ENCODE peak calls at places on chromosomes 4 and X, in ten cellular contexts. One of them, this sample, is unnamed.

GRCh38 chrX:8647176-8647575 is 84.8 kb downstream of the ANOS1 start:
- DNase-seq in AG08395: no peak
- DNase-seq in GM12864: no peak
- DNase-seq in lung microvascular endothelial cell: no peak
- DNase-seq in NCI-H2081: no peak
- DNase-seq in stimulated activated naive CD8-positive, alpha-beta T cell treated with anti-CD3 and anti-CD28 coated beads, Interleukin-15, Interleukin-2, amounts not matched to agents 100 U/mL and 50 U/mL, for 24 hours: no peak
- DNase-seq in SIG-M5: no peak
- DNase-seq in stimulated activated CD4-positive, alpha-beta T cell treated with anti-CD3 and anti-CD28 coated beads, Interleukin-4, amount 100 ng/mL, for 4 hours: no peak
- DNase-seq in GM06990: no peak
- DNase-seq in CD4-positive, CD25-positive, alpha-beta regulatory T cell: no peak
- DNase-seq in this sample: no peak

GRCh38 chr4:519203-519651 is 20.2 kb downstream of the PIGG start:
- DNase-seq in NCI-H2081: peak
- DNase-seq in lung microvascular endothelial cell: no peak
- DNase-seq in GM12864: no peak
- DNase-seq in SIG-M5: no peak
- DNase-seq in AG08395: no peak
- DNase-seq in CD4-positive, CD25-positive, alpha-beta regulatory T cell: no peak
- DNase-seq in stimulated activated naive CD8-positive, alpha-beta T cell treated with anti-CD3 and anti-CD28 coated beads, Interleukin-15, Interleukin-2, amounts not matched to agents 100 U/mL and 50 U/mL, for 24 hours: no peak
- DNase-seq in GM06990: no peak
- DNase-seq in stimulated activated CD4-positive, alpha-beta T cell treated with anti-CD3 and anti-CD28 coated beads, Interleukin-4, amount 100 ng/mL, for 4 hours: no peak
- DNase-seq in this sample: no peak

GRCh38 chr4:138236035-138236434 is 6.1 kb downstream of the SLC7A11 start:
- DNase-seq in CD4-positive, CD25-positive, alpha-beta regulatory T cell: no peak
- DNase-seq in AG08395: no peak
- DNase-seq in NCI-H2081: no peak
- DNase-seq in stimulated activated naive CD8-positive, alpha-beta T cell treated with anti-CD3 and anti-CD28 coated beads, Interleukin-15, Interleukin-2, amounts not matched to agents 100 U/mL and 50 U/mL, for 24 hours: no peak
- DNase-seq in SIG-M5: no peak
- DNase-seq in GM12864: no peak
- DNase-seq in stimulated activated CD4-positive, alpha-beta T cell treated with anti-CD3 and anti-CD28 coated beads, Interleukin-4, amount 100 ng/mL, for 4 hours: no peak
- DNase-seq in GM06990: no peak
- DNase-seq in lung microvascular endothelial cell: peak
- DNase-seq in this sample: no peak

GRCh38 chrX:78375894-78376293 is 48.5 kb upstream of the CYSLTR1 start:
- DNase-seq in GM06990: peak
- DNase-seq in CD4-positive, CD25-positive, alpha-beta regulatory T cell: peak
- DNase-seq in stimulated activated CD4-positive, alpha-beta T cell treated with anti-CD3 and anti-CD28 coated beads, Interleukin-4, amount 100 ng/mL, for 4 hours: no peak
- DNase-seq in SIG-M5: peak
- DNase-seq in NCI-H2081: no peak
- DNase-seq in stimulated activated naive CD8-positive, alpha-beta T cell treated with anti-CD3 and anti-CD28 coated beads, Interleukin-15, Interleukin-2, amounts not matched to agents 100 U/mL and 50 U/mL, for 24 hours: no peak
- DNase-seq in AG08395: no peak
- DNase-seq in GM12864: no peak
- DNase-seq in lung microvascular endothelial cell: no peak
- DNase-seq in this sample: no peak

GRCh38 chr4:125097729-125098128 is 217.0 kb upstream of the FAT4 start:
- DNase-seq in AG08395: no peak
- DNase-seq in SIG-M5: no peak
- DNase-seq in NCI-H2081: no peak
- DNase-seq in CD4-positive, CD25-positive, alpha-beta regulatory T cell: no peak
- DNase-seq in lung microvascular endothelial cell: peak
- DNase-seq in stimulated activated naive CD8-positive, alpha-beta T cell treated with anti-CD3 and anti-CD28 coated beads, Interleukin-15, Interleukin-2, amounts not matched to agents 100 U/mL and 50 U/mL, for 24 hours: no peak
- DNase-seq in GM12864: no peak
- DNase-seq in stimulated activated CD4-positive, alpha-beta T cell treated with anti-CD3 and anti-CD28 coated beads, Interleukin-4, amount 100 ng/mL, for 4 hours: no peak
- DNase-seq in GM06990: no peak
- DNase-seq in this sample: no peak

GRCh38 chrX:48467331-48467761 is 2.7 kb downstream of the SLC38A5 start:
- DNase-seq in NCI-H2081: no peak
- DNase-seq in GM06990: no peak
- DNase-seq in stimulated activated CD4-positive, alpha-beta T cell treated with anti-CD3 and anti-CD28 coated beads, Interleukin-4, amount 100 ng/mL, for 4 hours: no peak
- DNase-seq in SIG-M5: no peak
- DNase-seq in stimulated activated naive CD8-positive, alpha-beta T cell treated with anti-CD3 and anti-CD28 coated beads, Interleukin-15, Interleukin-2, amounts not matched to agents 100 U/mL and 50 U/mL, for 24 hours: no peak
- DNase-seq in AG08395: no peak
- DNase-seq in GM12864: no peak
- DNase-seq in lung microvascular endothelial cell: no peak
- DNase-seq in CD4-positive, CD25-positive, alpha-beta regulatory T cell: no peak
- DNase-seq in this sample: no peak

GRCh38 chr4:80094191-80094590 is 21.2 kb upstream of the ANTXR2 start:
- DNase-seq in lung microvascular endothelial cell: no peak
- DNase-seq in AG08395: no peak
- DNase-seq in stimulated activated naive CD8-positive, alpha-beta T cell treated with anti-CD3 and anti-CD28 coated beads, Interleukin-15, Interleukin-2, amounts not matched to agents 100 U/mL and 50 U/mL, for 24 hours: no peak
- DNase-seq in GM06990: no peak
- DNase-seq in GM12864: no peak
- DNase-seq in stimulated activated CD4-positive, alpha-beta T cell treated with anti-CD3 and anti-CD28 coated beads, Interleukin-4, amount 100 ng/mL, for 4 hours: no peak
- DNase-seq in NCI-H2081: no peak
- DNase-seq in CD4-positive, CD25-positive, alpha-beta regulatory T cell: no peak
- DNase-seq in SIG-M5: no peak
- DNase-seq in this sample: no peak

GRCh38 chr4:61375316-61375715 is 175.2 kb downstream of the ADGRL3 start:
- DNase-seq in stimulated activated naive CD8-positive, alpha-beta T cell treated with anti-CD3 and anti-CD28 coated beads, Interleukin-15, Interleukin-2, amounts not matched to agents 100 U/mL and 50 U/mL, for 24 hours: no peak
- DNase-seq in NCI-H2081: no peak
- DNase-seq in lung microvascular endothelial cell: no peak
- DNase-seq in AG08395: peak
- DNase-seq in CD4-positive, CD25-positive, alpha-beta regulatory T cell: no peak
- DNase-seq in GM06990: no peak
- DNase-seq in stimulated activated CD4-positive, alpha-beta T cell treated with anti-CD3 and anti-CD28 coated beads, Interleukin-4, amount 100 ng/mL, for 4 hours: no peak
- DNase-seq in GM12864: no peak
- DNase-seq in SIG-M5: no peak
- DNase-seq in this sample: no peak

GRCh38 chrX:40663880-40664630 is 16.7 kb upstream of the CXorf38 start:
- DNase-seq in SIG-M5: no peak
- DNase-seq in AG08395: peak
- DNase-seq in GM12864: no peak
- DNase-seq in lung microvascular endothelial cell: peak
- DNase-seq in stimulated activated naive CD8-positive, alpha-beta T cell treated with anti-CD3 and anti-CD28 coated beads, Interleukin-15, Interleukin-2, amounts not matched to agents 100 U/mL and 50 U/mL, for 24 hours: no peak
- DNase-seq in CD4-positive, CD25-positive, alpha-beta regulatory T cell: no peak
- DNase-seq in GM06990: no peak
- DNase-seq in stimulated activated CD4-positive, alpha-beta T cell treated with anti-CD3 and anti-CD28 coated beads, Interleukin-4, amount 100 ng/mL, for 4 hours: no peak
- DNase-seq in NCI-H2081: no peak
- DNase-seq in this sample: no peak

GRCh38 chr4:26452565-26453531 is 37.4 kb downstream of the CCKAR start:
- DNase-seq in GM06990: no peak
- DNase-seq in stimulated activated naive CD8-positive, alpha-beta T cell treated with anti-CD3 and anti-CD28 coated beads, Interleukin-15, Interleukin-2, amounts not matched to agents 100 U/mL and 50 U/mL, for 24 hours: no peak
- DNase-seq in GM12864: no peak
- DNase-seq in NCI-H2081: peak
- DNase-seq in SIG-M5: no peak
- DNase-seq in lung microvascular endothelial cell: no peak
- DNase-seq in CD4-positive, CD25-positive, alpha-beta regulatory T cell: no peak
- DNase-seq in AG08395: no peak
- DNase-seq in stimulated activated CD4-positive, alpha-beta T cell treated with anti-CD3 and anti-CD28 coated beads, Interleukin-4, amount 100 ng/mL, for 4 hours: no peak
- DNase-seq in this sample: no peak

GRCh38 chr4:65880594-65880993 is 210.3 kb upstream of the EPHA5 start:
- DNase-seq in NCI-H2081: no peak
- DNase-seq in stimulated activated CD4-positive, alpha-beta T cell treated with anti-CD3 and anti-CD28 coated beads, Interleukin-4, amount 100 ng/mL, for 4 hours: no peak
- DNase-seq in GM12864: no peak
- DNase-seq in lung microvascular endothelial cell: no peak
- DNase-seq in stimulated activated naive CD8-positive, alpha-beta T cell treated with anti-CD3 and anti-CD28 coated beads, Interleukin-15, Interleukin-2, amounts not matched to agents 100 U/mL and 50 U/mL, for 24 hours: no peak
- DNase-seq in AG08395: no peak
- DNase-seq in CD4-positive, CD25-positive, alpha-beta regulatory T cell: no peak
- DNase-seq in SIG-M5: no peak
- DNase-seq in GM06990: no peak
- DNase-seq in this sample: no peak

GRCh38 chrX:44431206-44431605 is 87.7 kb upstream of the EFHC2 start:
- DNase-seq in GM06990: no peak
- DNase-seq in lung microvascular endothelial cell: peak
- DNase-seq in stimulated activated naive CD8-positive, alpha-beta T cell treated with anti-CD3 and anti-CD28 coated beads, Interleukin-15, Interleukin-2, amounts not matched to agents 100 U/mL and 50 U/mL, for 24 hours: no peak
- DNase-seq in NCI-H2081: no peak
- DNase-seq in AG08395: peak
- DNase-seq in SIG-M5: no peak
- DNase-seq in stimulated activated CD4-positive, alpha-beta T cell treated with anti-CD3 and anti-CD28 coated beads, Interleukin-4, amount 100 ng/mL, for 4 hours: no peak
- DNase-seq in GM12864: no peak
- DNase-seq in CD4-positive, CD25-positive, alpha-beta regulatory T cell: no peak
- DNase-seq in this sample: no peak

GRCh38 chrX:131881194-131881593 is 141.9 kb upstream of the STK26 start:
- DNase-seq in AG08395: no peak
- DNase-seq in stimulated activated naive CD8-positive, alpha-beta T cell treated with anti-CD3 and anti-CD28 coated beads, Interleukin-15, Interleukin-2, amounts not matched to agents 100 U/mL and 50 U/mL, for 24 hours: no peak
- DNase-seq in stimulated activated CD4-positive, alpha-beta T cell treated with anti-CD3 and anti-CD28 coated beads, Interleukin-4, amount 100 ng/mL, for 4 hours: no peak
- DNase-seq in GM12864: no peak
- DNase-seq in lung microvascular endothelial cell: no peak
- DNase-seq in GM06990: no peak
- DNase-seq in NCI-H2081: no peak
- DNase-seq in CD4-positive, CD25-positive, alpha-beta regulatory T cell: no peak
- DNase-seq in SIG-M5: no peak
- DNase-seq in this sample: no peak

GRCh38 chr4:70315928-70316327 is 18.9 kb upstream of the CABS1 start:
- DNase-seq in lung microvascular endothelial cell: no peak
- DNase-seq in SIG-M5: no peak
- DNase-seq in stimulated activated naive CD8-positive, alpha-beta T cell treated with anti-CD3 and anti-CD28 coated beads, Interleukin-15, Interleukin-2, amounts not matched to agents 100 U/mL and 50 U/mL, for 24 hours: no peak
- DNase-seq in GM12864: no peak
- DNase-seq in GM06990: no peak
- DNase-seq in NCI-H2081: no peak
- DNase-seq in stimulated activated CD4-positive, alpha-beta T cell treated with anti-CD3 and anti-CD28 coated beads, Interleukin-4, amount 100 ng/mL, for 4 hours: no peak
- DNase-seq in AG08395: no peak
- DNase-seq in CD4-positive, CD25-positive, alpha-beta regulatory T cell: no peak
- DNase-seq in this sample: no peak

GRCh38 chr4:42454755-42455154 is 57.5 kb downstream of the SHISA3 start:
- DNase-seq in stimulated activated naive CD8-positive, alpha-beta T cell treated with anti-CD3 and anti-CD28 coated beads, Interleukin-15, Interleukin-2, amounts not matched to agents 100 U/mL and 50 U/mL, for 24 hours: no peak
- DNase-seq in stimulated activated CD4-positive, alpha-beta T cell treated with anti-CD3 and anti-CD28 coated beads, Interleukin-4, amount 100 ng/mL, for 4 hours: no peak
- DNase-seq in GM12864: no peak
- DNase-seq in CD4-positive, CD25-positive, alpha-beta regulatory T cell: no peak
- DNase-seq in lung microvascular endothelial cell: no peak
- DNase-seq in NCI-H2081: no peak
- DNase-seq in AG08395: no peak
- DNase-seq in SIG-M5: no peak
- DNase-seq in GM06990: no peak
- DNase-seq in this sample: no peak

GRCh38 chr4:178632415-178632814 is 1190.2 kb upstream of the AGA start:
- DNase-seq in stimulated activated CD4-positive, alpha-beta T cell treated with anti-CD3 and anti-CD28 coated beads, Interleukin-4, amount 100 ng/mL, for 4 hours: no peak
- DNase-seq in GM12864: no peak
- DNase-seq in AG08395: no peak
- DNase-seq in stimulated activated naive CD8-positive, alpha-beta T cell treated with anti-CD3 and anti-CD28 coated beads, Interleukin-15, Interleukin-2, amounts not matched to agents 100 U/mL and 50 U/mL, for 24 hours: no peak
- DNase-seq in lung microvascular endothelial cell: no peak
- DNase-seq in CD4-positive, CD25-positive, alpha-beta regulatory T cell: no peak
- DNase-seq in NCI-H2081: no peak
- DNase-seq in SIG-M5: no peak
- DNase-seq in GM06990: no peak
- DNase-seq in this sample: no peak

GRCh38 chrX:149314031-149314430 is 191.1 kb downstream of the IDS start:
- DNase-seq in stimulated activated naive CD8-positive, alpha-beta T cell treated with anti-CD3 and anti-CD28 coated beads, Interleukin-15, Interleukin-2, amounts not matched to agents 100 U/mL and 50 U/mL, for 24 hours: no peak
- DNase-seq in NCI-H2081: no peak
- DNase-seq in lung microvascular endothelial cell: no peak
- DNase-seq in GM06990: no peak
- DNase-seq in stimulated activated CD4-positive, alpha-beta T cell treated with anti-CD3 and anti-CD28 coated beads, Interleukin-4, amount 100 ng/mL, for 4 hours: no peak
- DNase-seq in AG08395: no peak
- DNase-seq in GM12864: no peak
- DNase-seq in CD4-positive, CD25-positive, alpha-beta regulatory T cell: no peak
- DNase-seq in SIG-M5: no peak
- DNase-seq in this sample: no peak

GRCh38 chr4:83320548-83320947 is 14.1 kb downstream of the HPSE start:
- DNase-seq in stimulated activated naive CD8-positive, alpha-beta T cell treated with anti-CD3 and anti-CD28 coated beads, Interleukin-15, Interleukin-2, amounts not matched to agents 100 U/mL and 50 U/mL, for 24 hours: peak
- DNase-seq in lung microvascular endothelial cell: peak
- DNase-seq in SIG-M5: peak
- DNase-seq in NCI-H2081: no peak
- DNase-seq in GM12864: no peak
- DNase-seq in CD4-positive, CD25-positive, alpha-beta regulatory T cell: no peak
- DNase-seq in GM06990: no peak
- DNase-seq in stimulated activated CD4-positive, alpha-beta T cell treated with anti-CD3 and anti-CD28 coated beads, Interleukin-4, amount 100 ng/mL, for 4 hours: no peak
- DNase-seq in AG08395: peak
- DNase-seq in this sample: no peak

GRCh38 chr4:46949822-46950221 is 40.8 kb upstream of the COX7B2 start:
- DNase-seq in NCI-H2081: no peak
- DNase-seq in lung microvascular endothelial cell: no peak
- DNase-seq in AG08395: no peak
- DNase-seq in GM06990: no peak
- DNase-seq in SIG-M5: no peak
- DNase-seq in GM12864: no peak
- DNase-seq in stimulated activated naive CD8-positive, alpha-beta T cell treated with anti-CD3 and anti-CD28 coated beads, Interleukin-15, Interleukin-2, amounts not matched to agents 100 U/mL and 50 U/mL, for 24 hours: no peak
- DNase-seq in CD4-positive, CD25-positive, alpha-beta regulatory T cell: no peak
- DNase-seq in stimulated activated CD4-positive, alpha-beta T cell treated with anti-CD3 and anti-CD28 coated beads, Interleukin-4, amount 100 ng/mL, for 4 hours: no peak
- DNase-seq in this sample: no peak

GRCh38 chr4:576991-577498 is 950 bp upstream of the TMEM271 start:
- DNase-seq in stimulated activated CD4-positive, alpha-beta T cell treated with anti-CD3 and anti-CD28 coated beads, Interleukin-4, amount 100 ng/mL, for 4 hours: no peak
- DNase-seq in AG08395: no peak
- DNase-seq in GM12864: no peak
- DNase-seq in SIG-M5: no peak
- DNase-seq in CD4-positive, CD25-positive, alpha-beta regulatory T cell: no peak
- DNase-seq in stimulated activated naive CD8-positive, alpha-beta T cell treated with anti-CD3 and anti-CD28 coated beads, Interleukin-15, Interleukin-2, amounts not matched to agents 100 U/mL and 50 U/mL, for 24 hours: no peak
- DNase-seq in GM06990: no peak
- DNase-seq in NCI-H2081: no peak
- DNase-seq in lung microvascular endothelial cell: no peak
- DNase-seq in this sample: no peak

GRCh38 chrX:25976683-25977310 is 161.3 kb upstream of the MAGEB18 start:
- DNase-seq in SIG-M5: no peak
- DNase-seq in stimulated activated naive CD8-positive, alpha-beta T cell treated with anti-CD3 and anti-CD28 coated beads, Interleukin-15, Interleukin-2, amounts not matched to agents 100 U/mL and 50 U/mL, for 24 hours: no peak
- DNase-seq in AG08395: no peak
- DNase-seq in GM12864: no peak
- DNase-seq in stimulated activated CD4-positive, alpha-beta T cell treated with anti-CD3 and anti-CD28 coated beads, Interleukin-4, amount 100 ng/mL, for 4 hours: no peak
- DNase-seq in CD4-positive, CD25-positive, alpha-beta regulatory T cell: no peak
- DNase-seq in NCI-H2081: no peak
- DNase-seq in GM06990: no peak
- DNase-seq in lung microvascular endothelial cell: peak
- DNase-seq in this sample: no peak

GRCh38 chrX:135345328-135345645 is 36.0 kb downstream of the ETDC start:
- DNase-seq in stimulated activated CD4-positive, alpha-beta T cell treated with anti-CD3 and anti-CD28 coated beads, Interleukin-4, amount 100 ng/mL, for 4 hours: no peak
- DNase-seq in CD4-positive, CD25-positive, alpha-beta regulatory T cell: no peak
- DNase-seq in stimulated activated naive CD8-positive, alpha-beta T cell treated with anti-CD3 and anti-CD28 coated beads, Interleukin-15, Interleukin-2, amounts not matched to agents 100 U/mL and 50 U/mL, for 24 hours: peak
- DNase-seq in AG08395: peak
- DNase-seq in SIG-M5: no peak
- DNase-seq in GM12864: no peak
- DNase-seq in lung microvascular endothelial cell: peak
- DNase-seq in GM06990: no peak
- DNase-seq in NCI-H2081: peak
- DNase-seq in this sample: no peak

GRCh38 chr4:112234952-112235609 is 3.5 kb downstream of the AP1AR start:
- DNase-seq in CD4-positive, CD25-positive, alpha-beta regulatory T cell: peak
- DNase-seq in stimulated activated CD4-positive, alpha-beta T cell treated with anti-CD3 and anti-CD28 coated beads, Interleukin-4, amount 100 ng/mL, for 4 hours: peak
- DNase-seq in GM06990: peak
- DNase-seq in stimulated activated naive CD8-positive, alpha-beta T cell treated with anti-CD3 and anti-CD28 coated beads, Interleukin-15, Interleukin-2, amounts not matched to agents 100 U/mL and 50 U/mL, for 24 hours: peak
- DNase-seq in GM12864: peak
- DNase-seq in AG08395: peak
- DNase-seq in lung microvascular endothelial cell: peak
- DNase-seq in SIG-M5: no peak
- DNase-seq in NCI-H2081: no peak
- DNase-seq in this sample: peak

GRCh38 chr4:25552580-25553271 is 102.9 kb upstream of the SLC34A2 start:
- DNase-seq in SIG-M5: no peak
- DNase-seq in CD4-positive, CD25-positive, alpha-beta regulatory T cell: no peak
- DNase-seq in GM12864: no peak
- DNase-seq in stimulated activated CD4-positive, alpha-beta T cell treated with anti-CD3 and anti-CD28 coated beads, Interleukin-4, amount 100 ng/mL, for 4 hours: no peak
- DNase-seq in stimulated activated naive CD8-positive, alpha-beta T cell treated with anti-CD3 and anti-CD28 coated beads, Interleukin-15, Interleukin-2, amounts not matched to agents 100 U/mL and 50 U/mL, for 24 hours: no peak
- DNase-seq in lung microvascular endothelial cell: peak
- DNase-seq in NCI-H2081: no peak
- DNase-seq in GM06990: no peak
- DNase-seq in AG08395: no peak
- DNase-seq in this sample: no peak

GRCh38 chr4:84965558-84966381 is 720 bp downstream of the WDFY3 start:
- DNase-seq in SIG-M5: no peak
- DNase-seq in lung microvascular endothelial cell: peak
- DNase-seq in AG08395: peak
- DNase-seq in stimulated activated CD4-positive, alpha-beta T cell treated with anti-CD3 and anti-CD28 coated beads, Interleukin-4, amount 100 ng/mL, for 4 hours: no peak
- DNase-seq in GM06990: no peak
- DNase-seq in stimulated activated naive CD8-positive, alpha-beta T cell treated with anti-CD3 and anti-CD28 coated beads, Interleukin-15, Interleukin-2, amounts not matched to agents 100 U/mL and 50 U/mL, for 24 hours: peak
- DNase-seq in CD4-positive, CD25-positive, alpha-beta regulatory T cell: no peak
- DNase-seq in NCI-H2081: peak
- DNase-seq in GM12864: no peak
- DNase-seq in this sample: no peak

GRCh38 chrX:117305168-117305766 is 811.3 kb downstream of the KLHL13 start:
- DNase-seq in stimulated activated CD4-positive, alpha-beta T cell treated with anti-CD3 and anti-CD28 coated beads, Interleukin-4, amount 100 ng/mL, for 4 hours: no peak
- DNase-seq in CD4-positive, CD25-positive, alpha-beta regulatory T cell: no peak
- DNase-seq in stimulated activated naive CD8-positive, alpha-beta T cell treated with anti-CD3 and anti-CD28 coated beads, Interleukin-15, Interleukin-2, amounts not matched to agents 100 U/mL and 50 U/mL, for 24 hours: no peak
- DNase-seq in GM06990: no peak
- DNase-seq in NCI-H2081: no peak
- DNase-seq in lung microvascular endothelial cell: no peak
- DNase-seq in AG08395: no peak
- DNase-seq in GM12864: no peak
- DNase-seq in SIG-M5: no peak
- DNase-seq in this sample: no peak

GRCh38 chr4:40507977-40508376 is 121.7 kb downstream of the RBM47 start:
- DNase-seq in GM12864: no peak
- DNase-seq in CD4-positive, CD25-positive, alpha-beta regulatory T cell: no peak
- DNase-seq in stimulated activated CD4-positive, alpha-beta T cell treated with anti-CD3 and anti-CD28 coated beads, Interleukin-4, amount 100 ng/mL, for 4 hours: no peak
- DNase-seq in AG08395: no peak
- DNase-seq in SIG-M5: no peak
- DNase-seq in NCI-H2081: no peak
- DNase-seq in lung microvascular endothelial cell: no peak
- DNase-seq in GM06990: no peak
- DNase-seq in stimulated activated naive CD8-positive, alpha-beta T cell treated with anti-CD3 and anti-CD28 coated beads, Interleukin-15, Interleukin-2, amounts not matched to agents 100 U/mL and 50 U/mL, for 24 hours: no peak
- DNase-seq in this sample: no peak

GRCh38 chr4:1323635-1324442 is 23.2 kb upstream of the UVSSA start:
- DNase-seq in NCI-H2081: no peak
- DNase-seq in AG08395: peak
- DNase-seq in CD4-positive, CD25-positive, alpha-beta regulatory T cell: no peak
- DNase-seq in stimulated activated CD4-positive, alpha-beta T cell treated with anti-CD3 and anti-CD28 coated beads, Interleukin-4, amount 100 ng/mL, for 4 hours: no peak
- DNase-seq in SIG-M5: no peak
- DNase-seq in stimulated activated naive CD8-positive, alpha-beta T cell treated with anti-CD3 and anti-CD28 coated beads, Interleukin-15, Interleukin-2, amounts not matched to agents 100 U/mL and 50 U/mL, for 24 hours: no peak
- DNase-seq in GM06990: no peak
- DNase-seq in lung microvascular endothelial cell: peak
- DNase-seq in GM12864: no peak
- DNase-seq in this sample: no peak

This sample was measured in NCI-H460.